ENCODE peak calls at places on chromosome 12, in eight cellular contexts. D is stimulated activated CD8-positive, alpha-beta memory T cell treated with anti-CD3 and anti-CD28 coated beads, Interleukin-15, amount 100 ng/mL, for 1 hour; I is substantia nigra; A is fibroblast of mammary gland; S is WERI-Rb-1; U is EH; G is CD8-positive, alpha-beta T cell; H is ACHN. L is an unnamed sample.

GRCh38 chr12:125183187-125184067 is 118.2 kb downstream of the AACS start:
- DNase-seq in D (peak), I (peak), A (peak), S (peak), U (peak), G (peak), H (peak), L (peak)

GRCh38 chr12:109770104-109770860 is 56.7 kb downstream of the FAM222A start:
- DNase-seq in D (no peak), I (peak), A (no peak), S (peak), U (no peak), G (no peak), H (no peak), L (no peak)

GRCh38 chr12:62933871-62934798 is 815 bp downstream of the PPM1H start:
- DNase-seq in D (no peak), I (peak), A (peak), S (peak), U (peak), G (no peak), H (peak), L (no peak)

GRCh38 chr12:45745861-45746277 is 16.4 kb downstream of the ARID2 start:
- DNase-seq in D (no peak), I (no peak), A (peak), S (no peak), U (peak), G (no peak), H (peak), L (peak)

GRCh38 chr12:27246141-27246540 is 2.1 kb downstream of the STK38L start:
- DNase-seq in D (no peak), I (no peak), A (no peak), S (no peak), U (no peak), G (no peak), H (no peak), L (no peak)

GRCh38 chr12:71810905-71811304 is 28.7 kb upstream of the TBC1D15 start:
- DNase-seq in D (no peak), I (no peak), A (peak), S (no peak), U (no peak), G (no peak), H (no peak), L (no peak)

GRCh38 chr12:52063986-52064649 is 5.7 kb upstream of the ATG101 start:
- DNase-seq in D (no peak), I (peak), A (peak), S (no peak), U (peak), G (no peak), H (no peak), L (no peak)

GRCh38 chr12:122244565-122245371 is 18.9 kb upstream of the DIABLO start:
- DNase-seq in D (no peak), I (no peak), A (no peak), S (no peak), U (no peak), G (no peak), H (no peak), L (no peak)

GRCh38 chr12:92745874-92746553 is 43.2 kb downstream of the PLEKHG7 start:
- DNase-seq in D (no peak), I (peak), A (peak), S (no peak), U (peak), G (no peak), H (peak), L (no peak)